ENCODE peak calls at places on chromosomes 12 and 14, in eight cellular contexts. One of them, this sample, is unnamed.

GRCh38 chr14:36663404-36664321 is 2.0 kb downstream of the PAX9 start:
- DNase-seq in astrocyte: no peak
- DNase-seq in fibroblast of mammary gland: peak; percentile 5
- DNase-seq in psoas muscle: no peak
- DNase-seq in MCF 10A: peak; percentile 45
- DNase-seq in CD4-positive, alpha-beta T cell: no peak
- DNase-seq in IMR-90: no peak
- DNase-seq in A549: no peak
- DNase-seq in this sample: no peak

GRCh38 chr12:91178139-91178561 is 4.5 kb downstream of the DCN start:
- DNase-seq in astrocyte: peak; percentile 8
- DNase-seq in CD4-positive, alpha-beta T cell: no peak
- DNase-seq in psoas muscle: peak; percentile 13
- DNase-seq in MCF 10A: peak; percentile 44
- DNase-seq in fibroblast of mammary gland: peak; percentile 69
- DNase-seq in A549: peak; percentile 3
- DNase-seq in IMR-90: peak; percentile 62
- DNase-seq in this sample: no peak

GRCh38 chr12:50085615-50085928 is 430 bp downstream of the SMARCD1 start:
- DNase-seq in CD4-positive, alpha-beta T cell: no peak
- DNase-seq in fibroblast of mammary gland: no peak
- DNase-seq in psoas muscle: no peak
- DNase-seq in MCF 10A: no peak
- DNase-seq in IMR-90: no peak
- DNase-seq in A549: no peak
- DNase-seq in astrocyte: no peak
- DNase-seq in this sample: peak; percentile 38

GRCh38 chr12:92457458-92458195 is 245.2 kb upstream of the PLEKHG7 start:
- DNase-seq in IMR-90: no peak
- DNase-seq in A549: no peak
- DNase-seq in CD4-positive, alpha-beta T cell: no peak
- DNase-seq in astrocyte: no peak
- DNase-seq in psoas muscle: no peak
- DNase-seq in MCF 10A: no peak
- DNase-seq in fibroblast of mammary gland: peak; percentile 20
- DNase-seq in this sample: no peak

GRCh38 chr12:65532744-65533143 is 254.3 kb downstream of the MSRB3 start:
- DNase-seq in psoas muscle: no peak
- DNase-seq in MCF 10A: peak; percentile 86
- DNase-seq in IMR-90: peak; percentile 85
- DNase-seq in CD4-positive, alpha-beta T cell: no peak
- DNase-seq in A549: no peak
- DNase-seq in fibroblast of mammary gland: peak; percentile 85
- DNase-seq in astrocyte: peak; percentile 95
- DNase-seq in this sample: no peak

GRCh38 chr12:44626883-44627282 is 249.2 kb downstream of the NELL2 start:
- DNase-seq in astrocyte: no peak
- DNase-seq in fibroblast of mammary gland: no peak
- DNase-seq in MCF 10A: no peak
- DNase-seq in CD4-positive, alpha-beta T cell: no peak
- DNase-seq in psoas muscle: no peak
- DNase-seq in A549: no peak
- DNase-seq in IMR-90: no peak
- DNase-seq in this sample: no peak

GRCh38 chr14:68677901-68678300 is 115.0 kb downstream of the ZFP36L1 start:
- DNase-seq in psoas muscle: no peak
- DNase-seq in A549: no peak
- DNase-seq in CD4-positive, alpha-beta T cell: no peak
- DNase-seq in astrocyte: no peak
- DNase-seq in MCF 10A: no peak
- DNase-seq in IMR-90: no peak
- DNase-seq in fibroblast of mammary gland: no peak
- DNase-seq in this sample: no peak

GRCh38 chr12:1804545-1805332 is 15.6 kb upstream of the LRTM2 start:
- DNase-seq in MCF 10A: peak; percentile 90
- DNase-seq in CD4-positive, alpha-beta T cell: peak; percentile 79
- DNase-seq in fibroblast of mammary gland: peak; percentile 91
- DNase-seq in A549: peak; percentile 92
- DNase-seq in astrocyte: peak; percentile 78
- DNase-seq in psoas muscle: peak; percentile 90
- DNase-seq in IMR-90: peak; percentile 88
- DNase-seq in this sample: peak; percentile 90

DNA sequence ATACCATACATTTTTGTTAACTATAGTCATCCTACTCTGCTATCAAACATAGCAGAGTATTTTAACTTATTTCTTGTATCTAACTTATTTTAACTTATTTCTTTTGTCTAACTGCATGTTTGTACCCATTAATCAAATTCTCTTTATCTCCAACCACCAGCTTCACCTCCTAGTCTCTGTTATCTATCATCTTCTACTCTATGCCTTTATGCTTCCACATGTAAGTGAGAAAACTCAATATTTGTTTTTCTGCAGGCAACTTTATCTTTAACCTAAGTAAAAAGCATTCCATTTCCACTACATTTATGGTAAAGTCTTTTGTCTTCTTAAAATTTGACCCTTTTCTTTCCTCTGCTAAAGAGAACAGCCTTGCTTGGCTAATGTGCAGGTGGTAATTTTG is 110.8 kb upstream of the TSPAN8 start:
- DNase-seq in CD4-positive, alpha-beta T cell: no peak
- DNase-seq in astrocyte: no peak
- DNase-seq in psoas muscle: no peak
- DNase-seq in IMR-90: no peak
- DNase-seq in fibroblast of mammary gland: no peak
- DNase-seq in MCF 10A: no peak
- DNase-seq in A549: no peak
- DNase-seq in this sample: no peak
- TF ChIP-seq CTCF in CD4-positive, alpha-beta T cell: no peak
- TF ChIP-seq CTCF in astrocyte: no peak
- TF ChIP-seq CTCF in psoas muscle: no peak
- TF ChIP-seq CTCF in IMR-90: no peak
- TF ChIP-seq CTCF in fibroblast of mammary gland: no peak
- TF ChIP-seq CTCF in MCF 10A: no peak
- TF ChIP-seq CTCF in A549: no peak
- TF ChIP-seq CTCF in this sample: no peak

DNA sequence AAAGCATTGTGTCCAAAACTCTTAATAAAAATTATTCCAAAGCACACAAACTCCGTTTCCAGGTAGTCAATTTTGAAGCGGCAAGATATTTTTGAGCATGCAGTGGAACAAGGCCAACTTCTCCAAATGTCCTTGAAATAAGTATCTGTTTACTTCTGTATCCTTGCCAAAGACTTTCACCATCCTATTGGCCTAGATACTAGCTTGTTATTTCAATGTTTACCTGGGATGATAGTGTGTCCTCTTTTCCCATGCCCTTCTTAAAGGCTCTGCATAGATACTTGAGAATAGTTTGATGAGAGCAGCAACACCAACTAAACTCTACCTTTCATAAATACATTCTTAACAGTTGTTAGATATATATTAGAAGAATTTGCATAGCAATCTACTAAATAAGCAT is 160.9 kb downstream of the KCNC2 start:
- DNase-seq in CD4-positive, alpha-beta T cell: no peak
- DNase-seq in MCF 10A: no peak
- DNase-seq in IMR-90: no peak
- DNase-seq in A549: no peak
- DNase-seq in psoas muscle: no peak
- DNase-seq in fibroblast of mammary gland: no peak
- DNase-seq in astrocyte: no peak
- DNase-seq in this sample: no peak
- TF ChIP-seq CTCF in CD4-positive, alpha-beta T cell: no peak
- TF ChIP-seq CTCF in MCF 10A: no peak
- TF ChIP-seq CTCF in IMR-90: no peak
- TF ChIP-seq CTCF in A549: no peak
- TF ChIP-seq CTCF in psoas muscle: no peak
- TF ChIP-seq CTCF in fibroblast of mammary gland: no peak
- TF ChIP-seq CTCF in astrocyte: no peak
- TF ChIP-seq CTCF in this sample: no peak

DNA sequence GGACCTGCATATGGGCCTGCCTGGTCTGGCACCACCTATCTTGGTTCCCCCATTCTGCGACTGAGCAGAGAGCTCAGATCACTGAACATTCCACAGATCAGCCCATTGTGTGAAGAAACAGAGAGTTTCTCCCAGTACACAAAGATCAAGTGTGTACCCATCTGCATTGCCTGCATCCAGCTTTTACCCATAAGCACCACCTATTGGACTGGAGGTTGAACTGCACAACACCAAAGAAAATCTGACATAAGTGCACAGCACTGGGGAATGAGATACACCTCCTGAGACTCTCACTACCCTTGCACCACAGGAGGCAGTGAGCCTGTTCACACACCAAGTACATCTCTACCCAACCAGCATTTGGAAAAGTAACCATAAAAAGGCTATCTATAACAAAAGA is 362.6 kb upstream of the CLEC14A start:
- DNase-seq in astrocyte: no peak
- DNase-seq in fibroblast of mammary gland: no peak
- DNase-seq in IMR-90: no peak
- DNase-seq in psoas muscle: no peak
- DNase-seq in MCF 10A: no peak
- DNase-seq in A549: peak; percentile 4
- DNase-seq in CD4-positive, alpha-beta T cell: no peak
- DNase-seq in this sample: no peak
- TF ChIP-seq CTCF in astrocyte: no peak
- TF ChIP-seq CTCF in fibroblast of mammary gland: peak; percentile 14
- TF ChIP-seq CTCF in IMR-90: no peak
- TF ChIP-seq CTCF in psoas muscle: no peak
- TF ChIP-seq CTCF in MCF 10A: no peak
- TF ChIP-seq CTCF in A549: no peak
- TF ChIP-seq CTCF in CD4-positive, alpha-beta T cell: no peak
- TF ChIP-seq CTCF in this sample: peak; percentile 5

GRCh38 chr12:67155863-67156262 is 113.3 kb upstream of the CAND1 start:
- DNase-seq in A549: peak; percentile 10
- DNase-seq in CD4-positive, alpha-beta T cell: no peak
- DNase-seq in IMR-90: peak; percentile 37
- DNase-seq in fibroblast of mammary gland: peak; percentile 59
- DNase-seq in astrocyte: peak; percentile 26
- DNase-seq in MCF 10A: peak; percentile 77
- DNase-seq in psoas muscle: no peak
- DNase-seq in this sample: no peak

DNA sequence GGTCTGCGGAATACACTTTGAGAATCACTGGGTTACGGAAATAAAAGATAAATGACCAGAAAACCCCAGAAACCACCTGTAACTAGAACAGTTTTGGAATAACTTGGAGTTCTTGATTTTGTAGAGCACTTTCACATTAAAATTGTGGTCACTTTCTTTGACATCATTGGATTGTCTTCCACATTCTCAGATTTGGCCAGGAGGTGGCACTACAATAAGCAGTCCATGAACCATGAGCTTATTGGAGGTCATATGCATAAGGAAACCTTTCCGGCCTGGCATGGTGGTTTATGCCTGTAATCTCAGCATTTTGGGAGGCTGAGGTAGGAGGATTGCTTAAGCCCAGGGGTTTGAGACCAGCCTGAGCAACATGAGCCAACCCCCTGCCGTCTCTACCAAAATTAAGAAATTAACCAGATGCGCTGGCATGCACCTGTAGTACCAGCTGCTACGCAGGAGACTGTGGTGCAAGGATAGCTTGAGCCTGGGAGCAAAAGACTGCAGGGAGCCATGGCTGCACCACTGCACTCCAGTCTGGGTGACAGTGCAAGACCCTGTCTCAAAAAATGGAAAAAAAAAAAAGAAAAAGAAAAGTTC is 107.7 kb upstream of the CAND1 start:
- DNase-seq in CD4-positive, alpha-beta T cell: no peak
- DNase-seq in A549: peak; percentile 51
- DNase-seq in astrocyte: peak; percentile 12
- DNase-seq in fibroblast of mammary gland: peak; percentile 53
- DNase-seq in IMR-90: peak; percentile 39
- DNase-seq in MCF 10A: peak; percentile 61
- DNase-seq in psoas muscle: no peak
- DNase-seq in this sample: peak; percentile 41
- TF ChIP-seq CTCF in CD4-positive, alpha-beta T cell: peak; percentile 48
- TF ChIP-seq CTCF in A549: peak; percentile 54
- TF ChIP-seq CTCF in astrocyte: peak; percentile 49
- TF ChIP-seq CTCF in fibroblast of mammary gland: peak; percentile 63
- TF ChIP-seq CTCF in IMR-90: peak; percentile 52
- TF ChIP-seq CTCF in MCF 10A: peak; percentile 41
- TF ChIP-seq CTCF in psoas muscle: peak; percentile 54
- TF ChIP-seq CTCF in this sample: peak; percentile 16

This sample was measured in GM20000.